ENCODE peak calls at places on chromosomes 6 and 20, in ten cellular contexts. D is CD8-positive, alpha-beta T cell; J is astrocyte of the cerebellum; K is epithelial cell of esophagus; C is PC-9; R is H1; E is lower leg skin; N is foreskin fibroblast; M is upper lobe of left lung; O is lung. U is an unnamed sample.

GRCh38 chr6:69179681-69180080 is 544.6 kb downstream of the ADGRB3 start:
- DNase-seq in D (no peak), J (no peak), K (peak; percentile 66), C (no peak), R (no peak), E (no peak), N (no peak), M (no peak), O (no peak), U (no peak)

GRCh38 chr6:131643262-131643631 is 6.1 kb downstream of the ENPP3 start:
- DNase-seq in D (no peak), J (no peak), K (no peak), C (no peak), R (no peak), E (no peak), N (no peak), M (no peak), O (no peak), U (no peak)

GRCh38 chr6:130143709-130144108 is 79.0 kb downstream of the SAMD3 start:
- DNase-seq in D (no peak), J (no peak), K (peak; percentile 27), C (no peak), R (no peak), E (no peak), N (peak; percentile 27), M (no peak), O (no peak), U (no peak)

GRCh38 chr6:33273129-33273923 is 1.5 kb downstream of the RPS18 start:
- DNase-seq in D (no peak), J (no peak), K (no peak), C (peak; percentile 10), R (no peak), E (no peak), N (no peak), M (no peak), O (no peak), U (no peak)

GRCh38 chr6:15929685-15930084 is 199.2 kb upstream of the MYLIP start:
- DNase-seq in D (no peak), J (no peak), K (peak; percentile 60), C (no peak), R (no peak), E (no peak), N (no peak), M (no peak), O (no peak), U (no peak)

GRCh38 chr20:2756056-2756611 is 44.3 kb downstream of the CPXM1 start:
- DNase-seq in D (no peak), J (peak; percentile 27), K (peak; percentile 11), C (no peak), R (no peak), E (no peak), N (peak; percentile 20), M (no peak), O (no peak), U (no peak)

GRCh38 chr6:34436803-34437643 is 11.2 kb upstream of the RPS10 start:
- DNase-seq in D (no peak), J (no peak), K (no peak), C (no peak), R (no peak), E (no peak), N (no peak), M (no peak), O (no peak), U (no peak)

GRCh38 chr6:134145786-134146185 is 93.4 kb upstream of the SLC2A12 start:
- DNase-seq in D (no peak), J (no peak), K (no peak), C (no peak), R (no peak), E (no peak), N (no peak), M (no peak), O (no peak), U (no peak)

GRCh38 chr6:154329350-154330170 is 27.0 kb downstream of the IPCEF1 start:
- DNase-seq in D (no peak), J (no peak), K (no peak), C (no peak), R (no peak), E (no peak), N (no peak), M (no peak), O (no peak), U (no peak)

GRCh38 chr6:147298461-147298860 is 94.2 kb downstream of the STXBP5 start:
- DNase-seq in D (no peak), J (no peak), K (no peak), C (no peak), R (no peak), E (no peak), N (no peak), M (no peak), O (no peak), U (no peak)

GRCh38 chr6:42978487-42978792 is 541 bp downstream of the PEX6 start:
- DNase-seq in D (no peak), J (no peak), K (no peak), C (no peak), R (no peak), E (no peak), N (peak; percentile 18), M (peak; percentile 32), O (no peak), U (peak; percentile 58)

GRCh38 chr6:161414180-161414579 is 140.3 kb upstream of the AGPAT4 start:
- DNase-seq in D (no peak), J (no peak), K (no peak), C (no peak), R (no peak), E (no peak), N (no peak), M (no peak), O (no peak), U (no peak)

GRCh38 chr20:8228315-8228714 is 96.2 kb downstream of the PLCB1 start:
- DNase-seq in D (no peak), J (no peak), K (no peak), C (no peak), R (no peak), E (no peak), N (no peak), M (no peak), O (no peak), U (no peak)
- TF ChIP-seq CTCF in D (no peak), J (no peak), K (no peak), C (no peak), R (no peak), E (no peak), N (no peak), M (no peak), O (no peak), U (no peak)

GRCh38 chr6:105818505-105818904 is 267.6 kb upstream of the PRDM1 start:
- DNase-seq in D (no peak), J (no peak), K (no peak), C (no peak), R (no peak), E (no peak), N (no peak), M (no peak), O (no peak), U (no peak)
- TF ChIP-seq CTCF in D (no peak), J (no peak), K (no peak), C (no peak), R (no peak), E (no peak), N (no peak), M (no peak), O (no peak), U (no peak)

DNA sequence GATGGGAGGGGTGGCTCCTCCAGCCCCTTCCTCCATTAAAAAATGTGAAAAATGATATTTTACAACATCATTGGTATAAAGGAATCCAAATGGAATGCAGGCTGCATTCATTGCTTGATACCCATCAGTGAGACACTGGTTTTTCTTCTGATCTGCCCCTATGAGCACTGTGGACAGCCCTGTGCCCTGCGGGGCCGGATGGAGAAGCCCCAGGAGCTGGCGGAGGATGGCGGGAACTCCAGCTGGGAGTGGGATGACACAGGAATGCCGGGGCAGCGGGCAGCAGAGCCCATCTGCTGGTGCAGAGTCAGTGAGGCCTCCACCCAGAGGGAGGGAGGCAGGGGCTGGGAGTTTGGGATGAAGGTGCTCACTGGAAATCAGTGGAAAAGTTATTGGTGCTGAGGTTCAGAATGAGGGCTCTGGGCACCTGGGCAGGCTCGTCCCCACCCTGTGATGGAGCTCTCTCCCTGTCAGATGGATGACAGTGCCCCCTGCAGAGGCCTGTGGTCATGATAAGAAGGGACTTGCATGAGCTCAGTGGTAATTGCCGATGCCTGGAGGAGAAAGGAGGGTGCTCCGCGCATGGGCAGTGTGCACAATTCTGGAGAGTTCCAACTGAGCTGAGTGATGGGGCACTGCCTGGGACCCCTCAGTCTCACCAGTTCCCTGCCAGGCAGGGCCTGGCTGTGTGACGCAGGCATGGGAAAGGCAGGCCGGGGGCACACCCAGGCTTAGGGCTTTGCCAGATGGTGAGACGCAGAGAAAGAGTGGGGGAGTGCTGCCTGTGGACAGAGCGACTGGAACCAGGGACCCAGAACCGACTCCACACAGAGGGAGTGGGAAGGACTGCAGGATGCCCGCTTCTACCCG is 23.2 kb downstream of the CTCFL start:
- DNase-seq in D (no peak), J (no peak), K (no peak), C (peak; percentile 62), R (no peak), E (no peak), N (no peak), M (no peak), O (no peak), U (no peak)
- TF ChIP-seq CTCF in D (no peak), J (no peak), K (no peak), C (no peak), R (no peak), E (no peak), N (no peak), M (no peak), O (no peak), U (no peak)

GRCh38 chr6:20707166-20707485 is 172.9 kb downstream of the CDKAL1 start:
- DNase-seq in D (no peak), J (no peak), K (no peak), C (no peak), R (no peak), E (no peak), N (no peak), M (no peak), O (no peak), U (no peak)

GRCh38 chr6:20711518-20711917 is 177.3 kb downstream of the CDKAL1 start:
- DNase-seq in D (no peak), J (no peak), K (peak; percentile 49), C (peak; percentile 39), R (no peak), E (no peak), N (no peak), M (no peak), O (no peak), U (no peak)

GRCh38 chr6:20707870-20708269 is 173.6 kb downstream of the CDKAL1 start:
- DNase-seq in D (no peak), J (no peak), K (no peak), C (no peak), R (no peak), E (no peak), N (no peak), M (no peak), O (no peak), U (no peak)

GRCh38 chr6:20708367-20709124 is 174.3 kb downstream of the CDKAL1 start:
- DNase-seq in D (peak; percentile 51), J (peak; percentile 74), K (peak; percentile 37), C (no peak), R (no peak), E (no peak), N (no peak), M (no peak), O (no peak), U (no peak)

DNA sequence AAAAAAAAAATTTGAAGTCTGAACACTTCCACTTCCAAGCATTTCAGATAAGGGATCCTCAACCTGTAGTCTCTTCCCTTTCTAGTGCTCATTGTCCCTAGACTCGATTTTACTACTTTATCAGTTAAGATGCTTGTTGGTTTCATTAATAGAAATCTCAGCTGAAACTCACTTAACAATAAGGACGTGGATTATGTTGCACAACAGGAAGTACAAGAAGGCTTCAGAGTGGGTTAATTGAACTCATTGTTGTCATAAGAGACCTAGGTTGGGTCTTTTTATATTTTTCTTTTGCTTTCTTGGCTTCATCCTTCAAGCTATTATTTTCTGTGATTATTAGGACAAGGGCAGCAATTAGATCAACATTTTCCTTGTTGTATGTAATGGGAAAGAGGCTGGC is 175.2 kb downstream of the CDKAL1 start:
- DNase-seq in D (no peak), J (no peak), K (peak; percentile 35), C (no peak), R (no peak), E (no peak), N (no peak), M (no peak), O (no peak), U (no peak)
- TF ChIP-seq CTCF in D (no peak), J (no peak), K (no peak), C (no peak), R (no peak), E (no peak), N (no peak), M (no peak), O (no peak), U (no peak)

U was measured in mesothelial cell of epicardium.